ENCODE peak calls at places on chromosomes 16 and 17, in four cellular contexts. S is stimulated activated CD8-positive, alpha-beta memory T cell treated with anti-CD3 and anti-CD28 coated beads, Interleukin-4, amount 100 ng/mL, for 4 hours; I is RWPE1; H is effector memory CD4-positive, alpha-beta T cell. W is an unnamed sample.

GRCh38 chr16:13961099-13961811 is 41.3 kb downstream of the ERCC4 start:
- DNase-seq in H (no peak), S (no peak), I (no peak), W (no peak)

GRCh38 chr17:72270530-72270929 is 149.7 kb downstream of the SOX9 start:
- DNase-seq in S (no peak), H (no peak), I (no peak), W (no peak)

GRCh38 chr17:42744283-42744805 is 496 bp downstream of the EZH1 start:
- DNase-seq in H (peak; percentile 68), S (peak; percentile 34), I (peak; percentile 57), W (peak; percentile 42)

GRCh38 chr17:63647936-63648335 is 25.7 kb downstream of the MAP3K3 start:
- DNase-seq in I (no peak), H (no peak), S (no peak), W (no peak)

GRCh38 chr17:66655861-66656260 is 179.1 kb upstream of the CACNG5 start:
- DNase-seq in S (peak; percentile 26), H (no peak), I (peak; percentile 80), W (no peak)

GRCh38 chr17:57602896-57603295 is 142.2 kb downstream of the CCDC182 start:
- DNase-seq in S (no peak), H (no peak), I (no peak), W (no peak)

GRCh38 chr17:77125432-77125901 is 15.3 kb upstream of the SEC14L1 start:
- DNase-seq in H (no peak), S (no peak), I (peak; percentile 97), W (no peak)

GRCh38 chr16:23788653-23789052 is 33.8 kb downstream of the CHP2 start:
- DNase-seq in H (no peak), I (no peak), S (no peak), W (no peak)

GRCh38 chr16:64092284-64092683 is 1029.6 kb downstream of the CDH11 start:
- DNase-seq in S (no peak), I (peak; percentile 15), H (no peak), W (no peak)

GRCh38 chr16:85569615-85570212 is 43.4 kb upstream of the GSE1 start:
- DNase-seq in S (no peak), I (no peak), H (no peak), W (no peak)

GRCh38 chr17:80055597-80055996 is 19.2 kb downstream of the CCDC40 start:
- DNase-seq in I (no peak), S (no peak), H (no peak), W (no peak)

GRCh38 chr17:9273334-9274118 is 252.2 kb downstream of the NTN1 start:
- DNase-seq in S (no peak), I (no peak), H (no peak), W (no peak)

GRCh38 chr16:81863630-81864352 is 84.7 kb downstream of the PLCG2 start:
- DNase-seq in I (no peak), H (no peak), S (no peak), W (no peak)

GRCh38 chr16:4679854-4680636 is 13.3 kb upstream of the NUDT16L1 start:
- DNase-seq in S (no peak), H (no peak), I (peak; percentile 95), W (peak; percentile 34)

GRCh38 chr17:13417551-13417950 is 184.2 kb downstream of the HS3ST3A1 start:
- DNase-seq in I (no peak), H (no peak), S (no peak), W (no peak)

GRCh38 chr17:72458301-72458700 is 337.5 kb downstream of the SOX9 start:
- DNase-seq in I (no peak), H (no peak), S (no peak), W (no peak)

GRCh38 chr16:54506691-54507090 is 220.1 kb upstream of the IRX3 start:
- DNase-seq in S (no peak), H (no peak), I (no peak), W (no peak)

GRCh38 chr17:73067075-73067474 is 25.4 kb downstream of the SLC39A11 start:
- DNase-seq in S (no peak), H (no peak), I (no peak), W (no peak)

GRCh38 chr17:78174870-78175642 is 6.7 kb downstream of the SYNGR2 start:
- DNase-seq in I (no peak), S (no peak), H (no peak), W (no peak)

GRCh38 chr17:57480438-57481196 is 224.3 kb downstream of the MSI2 start:
- DNase-seq in S (no peak), H (no peak), I (peak; percentile 51), W (no peak)

GRCh38 chr16:57091990-57092785 is at the start of gene CPNE2:
- DNase-seq in I (peak; percentile 60), S (no peak), H (peak; percentile 2), W (no peak)

GRCh38 chr16:85136705-85137322 is 24.5 kb upstream of the CIBAR2 start:
- DNase-seq in H (no peak), S (no peak), I (peak; percentile 27), W (no peak)

GRCh38 chr17:9324864-9325263 is 250.8 kb downstream of the STX8 start:
- DNase-seq in H (no peak), I (no peak), S (no peak), W (no peak)

GRCh38 chr16:19223235-19223847 is 55.3 kb downstream of the SYT17 start:
- DNase-seq in H (no peak), I (no peak), S (no peak), W (no peak)

GRCh38 chr17:40349477-40350409 is 14.8 kb downstream of the GJD3 start:
- DNase-seq in H (no peak), I (peak; percentile 96), S (no peak), W (no peak)

GRCh38 chr16:81889896-81890634 is 111.0 kb downstream of the PLCG2 start:
- DNase-seq in I (peak; percentile 75), H (no peak), S (no peak), W (no peak)

GRCh38 chr17:64974750-64975317 is 55.6 kb upstream of the LRRC37A3 start:
- DNase-seq in I (no peak), S (no peak), H (no peak), W (no peak)

GRCh38 chr17:46777943-46778915 is 40.3 kb downstream of the WNT3 start:
- DNase-seq in I (no peak), H (no peak), S (no peak), W (no peak)

GRCh38 chr17:75490953-75491649 is 24.2 kb downstream of the CASKIN2 start:
- DNase-seq in H (no peak), I (no peak), S (no peak), W (no peak)

GRCh38 chr17:31392002-31392855 is 754 bp downstream of the RAB11FIP4 start:
- DNase-seq in S (no peak), I (no peak), H (no peak), W (no peak)

GRCh38 chr16:20910781-20911321 is 10.3 kb downstream of the LYRM1 start:
- DNase-seq in S (no peak), I (peak; percentile 70), H (no peak), W (no peak)

GRCh38 chr16:85601730-85602401 is 11.3 kb upstream of the GSE1 start:
- DNase-seq in H (no peak), S (no peak), I (no peak), W (no peak)

GRCh38 chr17:56160395-56160889 is 7.2 kb downstream of the ANKFN1 start:
- DNase-seq in S (no peak), H (no peak), I (no peak), W (no peak)

GRCh38 chr16:66605177-66605999 is 884 bp downstream of the CMTM3 start:
- DNase-seq in H (peak; percentile 19), S (no peak), I (peak; percentile 30), W (no peak)

GRCh38 chr16:720990-721764 is at the start of gene ANTKMT:
- DNase-seq in H (peak; percentile 56), S (peak; percentile 37), I (peak; percentile 77), W (peak; percentile 40)

GRCh38 chr17:47850692-47851573 is at the start of gene SP6:
- DNase-seq in H (peak; percentile 44), I (peak; percentile 89), S (peak; percentile 26), W (peak; percentile 34)

GRCh38 chr17:77512062-77512946 is 371.5 kb downstream of the SEC14L1 start:
- DNase-seq in I (no peak), S (no peak), H (no peak), W (no peak)

GRCh38 chr16:54931757-54932660 is 1.3 kb downstream of the IRX5 start:
- DNase-seq in H (no peak), I (no peak), S (no peak), W (no peak)

GRCh38 chr17:34771891-34772290 is 189.4 kb downstream of the CCT6B start:
- DNase-seq in I (no peak), H (no peak), S (no peak), W (no peak)